ENCODE peak calls at places on chromosome 19, in six cellular contexts. One of them, this sample, is unnamed.

GRCh38 chr19:30719991-30720329 is 347.8 kb downstream of the ZNF536 start:
- DNase-seq in NCI-H1417: no peak
- DNase-seq in AG09309: no peak
- DNase-seq in AG04449: no peak
- DNase-seq in hypothalamus: no peak
- DNase-seq in natural killer cell: no peak
- DNase-seq in this sample: peak; percentile 9

GRCh38 chr19:30053558-30053957 is 111.5 kb downstream of the URI1 start:
- DNase-seq in NCI-H1417: no peak
- DNase-seq in AG09309: no peak
- DNase-seq in AG04449: no peak
- DNase-seq in natural killer cell: no peak
- DNase-seq in hypothalamus: no peak
- DNase-seq in this sample: no peak

GRCh38 chr19:46068345-46069258 is 27.8 kb upstream of the IGFL4 start:
- DNase-seq in hypothalamus: no peak
- DNase-seq in NCI-H1417: no peak
- DNase-seq in AG09309: peak; percentile 77
- DNase-seq in natural killer cell: no peak
- DNase-seq in AG04449: peak; percentile 52
- DNase-seq in this sample: peak; percentile 98

GRCh38 chr19:4115050-4115817 is 8.7 kb downstream of the MAP2K2 start:
- DNase-seq in natural killer cell: peak; percentile 59
- DNase-seq in AG09309: no peak
- DNase-seq in hypothalamus: no peak
- DNase-seq in AG04449: no peak
- DNase-seq in NCI-H1417: no peak
- DNase-seq in this sample: no peak

GRCh38 chr19:49506575-49507105 is 5.8 kb upstream of the FCGRT start:
- DNase-seq in AG04449: no peak
- DNase-seq in NCI-H1417: peak; percentile 49
- DNase-seq in hypothalamus: peak; percentile 18
- DNase-seq in natural killer cell: peak; percentile 63
- DNase-seq in AG09309: no peak
- DNase-seq in this sample: peak; percentile 60

GRCh38 chr19:5018224-5019015 is 49.5 kb downstream of the KDM4B start:
- DNase-seq in natural killer cell: no peak
- DNase-seq in NCI-H1417: no peak
- DNase-seq in AG04449: no peak
- DNase-seq in AG09309: no peak
- DNase-seq in hypothalamus: no peak
- DNase-seq in this sample: peak; percentile 66

GRCh38 chr19:14563989-14564650 is 7.7 kb downstream of the NDUFB7 start:
- DNase-seq in AG04449: no peak
- DNase-seq in AG09309: no peak
- DNase-seq in natural killer cell: no peak
- DNase-seq in hypothalamus: no peak
- DNase-seq in NCI-H1417: no peak
- DNase-seq in this sample: no peak

GRCh38 chr19:29670255-29670654 is 5.0 kb downstream of the PLEKHF1 start:
- DNase-seq in AG04449: no peak
- DNase-seq in hypothalamus: no peak
- DNase-seq in NCI-H1417: no peak
- DNase-seq in AG09309: no peak
- DNase-seq in natural killer cell: no peak
- DNase-seq in this sample: no peak

GRCh38 chr19:49896863-49897621 is at the start of gene IL4I1:
- DNase-seq in NCI-H1417: no peak
- DNase-seq in natural killer cell: peak; percentile 59
- DNase-seq in AG09309: no peak
- DNase-seq in AG04449: no peak
- DNase-seq in hypothalamus: peak; percentile 1
- DNase-seq in this sample: peak; percentile 74

GRCh38 chr19:14536926-14537692 is 7.7 kb downstream of the TECR start:
- DNase-seq in AG04449: no peak
- DNase-seq in AG09309: no peak
- DNase-seq in hypothalamus: no peak
- DNase-seq in natural killer cell: no peak
- DNase-seq in NCI-H1417: no peak
- DNase-seq in this sample: no peak

GRCh38 chr19:37930416-37930815 is 23.4 kb downstream of the SIPA1L3 start:
- DNase-seq in NCI-H1417: no peak
- DNase-seq in hypothalamus: no peak
- DNase-seq in AG04449: no peak
- DNase-seq in AG09309: no peak
- DNase-seq in natural killer cell: no peak
- DNase-seq in this sample: peak; percentile 61

GRCh38 chr19:9885077-9885552 is 50.0 kb downstream of the PIN1 start:
- DNase-seq in natural killer cell: no peak
- DNase-seq in AG09309: no peak
- DNase-seq in NCI-H1417: no peak
- DNase-seq in AG04449: no peak
- DNase-seq in hypothalamus: peak; percentile 4
- DNase-seq in this sample: peak; percentile 22

GRCh38 chr19:55550321-55550650 is 4.9 kb upstream of the SBK3 start:
- DNase-seq in natural killer cell: no peak
- DNase-seq in AG09309: no peak
- DNase-seq in hypothalamus: no peak
- DNase-seq in AG04449: no peak
- DNase-seq in NCI-H1417: no peak
- DNase-seq in this sample: no peak

GRCh38 chr19:50723069-50723468 is at the start of gene CLEC11A:
- DNase-seq in NCI-H1417: no peak
- DNase-seq in hypothalamus: no peak
- DNase-seq in AG04449: no peak
- DNase-seq in natural killer cell: no peak
- DNase-seq in AG09309: peak; percentile 44
- DNase-seq in this sample: peak; percentile 40

GRCh38 chr19:31232220-31232619 is 117.0 kb downstream of the TSHZ3 start:
- DNase-seq in AG09309: peak; percentile 32
- DNase-seq in NCI-H1417: no peak
- DNase-seq in natural killer cell: no peak
- DNase-seq in AG04449: no peak
- DNase-seq in hypothalamus: no peak
- DNase-seq in this sample: peak; percentile 33

This sample was measured in M059J.